ENCODE peak calls at places on chromosomes 1 and 21, in eight cellular contexts. One of them, this sample, is unnamed.
A peak's percentile ranks its signal among the peaks of the same experiment; 100 is the strongest.

GRCh38 chr21:25359724-25360123 is 247.6 kb downstream of the MRPL39 start:
- DNase-seq in kidney epithelial cell: no peak
- DNase-seq in breast epithelium: no peak
- DNase-seq in fibroblast of lung: no peak
- DNase-seq in tibial nerve: no peak
- DNase-seq in tibial artery: no peak
- DNase-seq in left lung: no peak
- DNase-seq in esophagus squamous epithelium: no peak
- DNase-seq in this sample: no peak

GRCh38 chr1:7561331-7561921 is 209.7 kb upstream of the VAMP3 start:
- DNase-seq in kidney epithelial cell: no peak
- DNase-seq in breast epithelium: no peak
- DNase-seq in fibroblast of lung: no peak
- DNase-seq in tibial nerve: no peak
- DNase-seq in tibial artery: no peak
- DNase-seq in left lung: no peak
- DNase-seq in esophagus squamous epithelium: no peak
- DNase-seq in this sample: no peak

GRCh38 chr21:32914424-32915070 is 111.2 kb upstream of the OLIG2 start:
- DNase-seq in kidney epithelial cell: no peak
- DNase-seq in breast epithelium: no peak
- DNase-seq in fibroblast of lung: no peak
- DNase-seq in tibial nerve: no peak
- DNase-seq in tibial artery: no peak
- DNase-seq in left lung: no peak
- DNase-seq in esophagus squamous epithelium: no peak
- DNase-seq in this sample: no peak

GRCh38 chr1:231040800-231041704 is 998 bp upstream of the FAM89A start:
- DNase-seq in kidney epithelial cell: no peak
- DNase-seq in breast epithelium: no peak
- DNase-seq in fibroblast of lung: no peak
- DNase-seq in tibial nerve: no peak
- DNase-seq in tibial artery: no peak
- DNase-seq in left lung: no peak
- DNase-seq in esophagus squamous epithelium: no peak
- DNase-seq in this sample: peak; percentile 5

GRCh38 chr1:154751690-154752089 is 118.4 kb downstream of the KCNN3 start:
- DNase-seq in kidney epithelial cell: no peak
- DNase-seq in breast epithelium: no peak
- DNase-seq in fibroblast of lung: peak; percentile 57
- DNase-seq in tibial nerve: no peak
- DNase-seq in tibial artery: no peak
- DNase-seq in left lung: no peak
- DNase-seq in esophagus squamous epithelium: no peak
- DNase-seq in this sample: no peak

GRCh38 chr21:29753216-29753615 is 186.6 kb downstream of the GRIK1 start:
- DNase-seq in kidney epithelial cell: no peak
- DNase-seq in breast epithelium: no peak
- DNase-seq in fibroblast of lung: no peak
- DNase-seq in tibial nerve: no peak
- DNase-seq in tibial artery: no peak
- DNase-seq in left lung: no peak
- DNase-seq in esophagus squamous epithelium: no peak
- DNase-seq in this sample: no peak

GRCh38 chr1:216758182-216758581 is 35.0 kb upstream of the ESRRG start:
- DNase-seq in kidney epithelial cell: no peak
- DNase-seq in breast epithelium: no peak
- DNase-seq in fibroblast of lung: no peak
- DNase-seq in tibial nerve: no peak
- DNase-seq in tibial artery: no peak
- DNase-seq in left lung: no peak
- DNase-seq in esophagus squamous epithelium: no peak
- DNase-seq in this sample: no peak

GRCh38 chr1:7783178-7783711 is 846 bp upstream of the PER3 start:
- DNase-seq in kidney epithelial cell: no peak
- DNase-seq in breast epithelium: peak; percentile 56
- DNase-seq in fibroblast of lung: peak; percentile 55
- DNase-seq in tibial nerve: peak; percentile 65
- DNase-seq in tibial artery: peak; percentile 78
- DNase-seq in left lung: peak; percentile 78
- DNase-seq in esophagus squamous epithelium: no peak
- DNase-seq in this sample: peak; percentile 66

GRCh38 chr1:192732787-192733186 is 76.1 kb upstream of the RGS2 start:
- DNase-seq in kidney epithelial cell: no peak
- DNase-seq in breast epithelium: no peak
- DNase-seq in fibroblast of lung: no peak
- DNase-seq in tibial nerve: no peak
- DNase-seq in tibial artery: no peak
- DNase-seq in left lung: no peak
- DNase-seq in esophagus squamous epithelium: no peak
- DNase-seq in this sample: peak; percentile 1

GRCh38 chr1:206856674-206857464 is 8.6 kb upstream of the IL20 start:
- DNase-seq in kidney epithelial cell: no peak
- DNase-seq in breast epithelium: no peak
- DNase-seq in fibroblast of lung: no peak
- DNase-seq in tibial nerve: no peak
- DNase-seq in tibial artery: no peak
- DNase-seq in left lung: no peak
- DNase-seq in esophagus squamous epithelium: no peak
- DNase-seq in this sample: peak; percentile 9

GRCh38 chr1:234775477-234776246 is 165.7 kb upstream of the IRF2BP2 start:
- DNase-seq in kidney epithelial cell: no peak
- DNase-seq in breast epithelium: peak; percentile 15
- DNase-seq in fibroblast of lung: peak; percentile 43
- DNase-seq in tibial nerve: no peak
- DNase-seq in tibial artery: no peak
- DNase-seq in left lung: peak; percentile 51
- DNase-seq in esophagus squamous epithelium: no peak
- DNase-seq in this sample: no peak

GRCh38 chr1:246161626-246162025 is 345.5 kb downstream of the SMYD3 start:
- DNase-seq in kidney epithelial cell: no peak
- DNase-seq in breast epithelium: no peak
- DNase-seq in fibroblast of lung: peak; percentile 77
- DNase-seq in tibial nerve: no peak
- DNase-seq in tibial artery: no peak
- DNase-seq in left lung: no peak
- DNase-seq in esophagus squamous epithelium: no peak
- DNase-seq in this sample: no peak

GRCh38 chr1:172134087-172134731 is 286.3 kb upstream of the C1orf105 start:
- DNase-seq in kidney epithelial cell: no peak
- DNase-seq in breast epithelium: no peak
- DNase-seq in fibroblast of lung: peak; percentile 62
- DNase-seq in tibial nerve: no peak
- DNase-seq in tibial artery: no peak
- DNase-seq in left lung: no peak
- DNase-seq in esophagus squamous epithelium: no peak
- DNase-seq in this sample: peak; percentile 49

GRCh38 chr21:39003982-39004775 is 179.1 kb downstream of the PSMG1 start:
- DNase-seq in kidney epithelial cell: no peak
- DNase-seq in breast epithelium: no peak
- DNase-seq in fibroblast of lung: peak; percentile 39
- DNase-seq in tibial nerve: no peak
- DNase-seq in tibial artery: no peak
- DNase-seq in left lung: peak; percentile 72
- DNase-seq in esophagus squamous epithelium: no peak
- DNase-seq in this sample: no peak

GRCh38 chr1:54112027-54112426 is 40.8 kb downstream of the CDCP2 start:
- DNase-seq in kidney epithelial cell: no peak
- DNase-seq in breast epithelium: no peak
- DNase-seq in fibroblast of lung: no peak
- DNase-seq in tibial nerve: no peak
- DNase-seq in tibial artery: no peak
- DNase-seq in left lung: no peak
- DNase-seq in esophagus squamous epithelium: no peak
- DNase-seq in this sample: no peak

GRCh38 chr21:46151989-46152938 is 3.1 kb downstream of the FTCD start:
- DNase-seq in kidney epithelial cell: no peak
- DNase-seq in breast epithelium: no peak
- DNase-seq in fibroblast of lung: no peak
- DNase-seq in tibial nerve: no peak
- DNase-seq in tibial artery: peak; percentile 14
- DNase-seq in left lung: no peak
- DNase-seq in esophagus squamous epithelium: no peak
- DNase-seq in this sample: peak; percentile 5

GRCh38 chr21:46151261-46151988 is 4.0 kb downstream of the FTCD start:
- DNase-seq in kidney epithelial cell: no peak
- DNase-seq in breast epithelium: no peak
- DNase-seq in fibroblast of lung: no peak
- DNase-seq in tibial nerve: peak; percentile 8
- DNase-seq in tibial artery: peak; percentile 17
- DNase-seq in left lung: peak; percentile 28
- DNase-seq in esophagus squamous epithelium: no peak
- DNase-seq in this sample: peak; percentile 6

GRCh38 chr21:46153259-46154154 is 1.9 kb downstream of the FTCD start:
- DNase-seq in kidney epithelial cell: no peak
- DNase-seq in breast epithelium: no peak
- DNase-seq in fibroblast of lung: no peak
- DNase-seq in tibial nerve: peak; percentile 14
- DNase-seq in tibial artery: peak; percentile 20
- DNase-seq in left lung: peak; percentile 47
- DNase-seq in esophagus squamous epithelium: no peak
- DNase-seq in this sample: no peak

GRCh38 chr21:46154155-46154954 is 1.0 kb downstream of the FTCD start:
- DNase-seq in kidney epithelial cell: no peak
- DNase-seq in breast epithelium: no peak
- DNase-seq in fibroblast of lung: no peak
- DNase-seq in tibial nerve: peak; percentile 7
- DNase-seq in tibial artery: peak; percentile 17
- DNase-seq in left lung: peak; percentile 30
- DNase-seq in esophagus squamous epithelium: no peak
- DNase-seq in this sample: no peak

GRCh38 chr21:46152939-46153258 is 2.5 kb downstream of the FTCD start:
- DNase-seq in kidney epithelial cell: no peak
- DNase-seq in breast epithelium: no peak
- DNase-seq in fibroblast of lung: no peak
- DNase-seq in tibial nerve: no peak
- DNase-seq in tibial artery: peak; percentile 4
- DNase-seq in left lung: peak; percentile 30
- DNase-seq in esophagus squamous epithelium: no peak
- DNase-seq in this sample: no peak
- H3K4me3 ChIP-seq in kidney epithelial cell: no peak overlapping the region
- H3K4me3 ChIP-seq in breast epithelium: no peak overlapping the region
- H3K4me3 ChIP-seq in fibroblast of lung: no peak overlapping the region
- H3K4me3 ChIP-seq in tibial nerve: no peak overlapping the region
- H3K4me3 ChIP-seq in tibial artery: no peak overlapping the region
- H3K4me3 ChIP-seq in left lung: no peak overlapping the region
- H3K4me3 ChIP-seq in esophagus squamous epithelium: peak overlapping the region; percentile 49
- H3K4me3 ChIP-seq in this sample: no peak overlapping the region

GRCh38 chr1:37723072-37723389 is 30.7 kb downstream of the CDCA8 start:
- DNase-seq in kidney epithelial cell: no peak
- DNase-seq in breast epithelium: no peak
- DNase-seq in fibroblast of lung: no peak
- DNase-seq in tibial nerve: no peak
- DNase-seq in tibial artery: no peak
- DNase-seq in left lung: no peak
- DNase-seq in esophagus squamous epithelium: no peak
- DNase-seq in this sample: no peak
- H3K27me3 ChIP-seq in kidney epithelial cell: peaks cover 14% of the 10 kb centered on the region
- H3K27me3 ChIP-seq in breast epithelium: no peaks in the 10 kb centered on the region
- H3K27me3 ChIP-seq in fibroblast of lung: peaks cover 5% of the 10 kb centered on the region
- H3K27me3 ChIP-seq in tibial nerve: peaks cover 12% of the 10 kb centered on the region
- H3K27me3 ChIP-seq in tibial artery: peaks cover 60% of the 10 kb centered on the region
- H3K27me3 ChIP-seq in left lung: peaks cover 35% of the 10 kb centered on the region
- H3K27me3 ChIP-seq in esophagus squamous epithelium: no peaks in the 10 kb centered on the region
- H3K27me3 ChIP-seq in this sample: no peaks in the 10 kb centered on the region

GRCh38 chr1:95207223-95207935 is 26.6 kb upstream of the RWDD3 start:
- DNase-seq in kidney epithelial cell: no peak
- DNase-seq in breast epithelium: no peak
- DNase-seq in fibroblast of lung: no peak
- DNase-seq in tibial nerve: no peak
- DNase-seq in tibial artery: no peak
- DNase-seq in left lung: no peak
- DNase-seq in esophagus squamous epithelium: no peak
- DNase-seq in this sample: no peak

GRCh38 chr1:95203908-95204437 is 30.0 kb upstream of the RWDD3 start:
- DNase-seq in kidney epithelial cell: no peak
- DNase-seq in breast epithelium: no peak
- DNase-seq in fibroblast of lung: no peak
- DNase-seq in tibial nerve: no peak
- DNase-seq in tibial artery: no peak
- DNase-seq in left lung: no peak
- DNase-seq in esophagus squamous epithelium: no peak
- DNase-seq in this sample: no peak

GRCh38 chr1:95209291-95209690 is 24.7 kb upstream of the RWDD3 start:
- DNase-seq in kidney epithelial cell: no peak
- DNase-seq in breast epithelium: no peak
- DNase-seq in fibroblast of lung: no peak
- DNase-seq in tibial nerve: no peak
- DNase-seq in tibial artery: no peak
- DNase-seq in left lung: no peak
- DNase-seq in esophagus squamous epithelium: no peak
- DNase-seq in this sample: no peak

GRCh38 chr1:95208876-95209275 is 25.1 kb upstream of the RWDD3 start:
- DNase-seq in kidney epithelial cell: no peak
- DNase-seq in breast epithelium: no peak
- DNase-seq in fibroblast of lung: no peak
- DNase-seq in tibial nerve: no peak
- DNase-seq in tibial artery: no peak
- DNase-seq in left lung: no peak
- DNase-seq in esophagus squamous epithelium: no peak
- DNase-seq in this sample: no peak

DNA sequence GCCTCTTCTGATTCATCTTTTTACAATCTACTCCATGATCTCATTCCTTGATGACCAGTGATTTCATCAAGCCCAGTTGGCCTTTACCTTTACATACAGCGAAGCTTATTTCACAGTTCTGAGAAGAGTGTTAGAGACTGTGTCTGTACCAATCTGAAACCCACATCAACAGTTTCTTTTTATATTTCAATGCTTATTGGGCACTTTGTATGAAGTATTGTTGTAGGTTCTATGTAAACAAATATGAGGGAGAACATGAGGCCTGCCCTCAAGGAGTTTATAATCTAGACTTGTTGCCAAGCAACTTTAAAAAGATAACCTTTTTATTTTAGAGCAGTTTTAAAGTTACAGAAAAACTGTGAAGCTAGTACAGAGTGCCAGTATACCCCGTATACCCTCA is 27.5 kb upstream of the RWDD3 start:
- DNase-seq in kidney epithelial cell: no peak
- DNase-seq in breast epithelium: no peak
- DNase-seq in fibroblast of lung: no peak
- DNase-seq in tibial nerve: no peak
- DNase-seq in tibial artery: no peak
- DNase-seq in left lung: no peak
- DNase-seq in esophagus squamous epithelium: no peak
- DNase-seq in this sample: no peak
- H3K4me3 ChIP-seq in kidney epithelial cell: no peak overlapping the region
- H3K4me3 ChIP-seq in breast epithelium: no peak overlapping the region
- H3K4me3 ChIP-seq in fibroblast of lung: no peak overlapping the region
- H3K4me3 ChIP-seq in tibial nerve: no peak overlapping the region
- H3K4me3 ChIP-seq in tibial artery: no peak overlapping the region
- H3K4me3 ChIP-seq in left lung: no peak overlapping the region
- H3K4me3 ChIP-seq in esophagus squamous epithelium: no peak overlapping the region
- H3K4me3 ChIP-seq in this sample: no peak overlapping the region

DNA sequence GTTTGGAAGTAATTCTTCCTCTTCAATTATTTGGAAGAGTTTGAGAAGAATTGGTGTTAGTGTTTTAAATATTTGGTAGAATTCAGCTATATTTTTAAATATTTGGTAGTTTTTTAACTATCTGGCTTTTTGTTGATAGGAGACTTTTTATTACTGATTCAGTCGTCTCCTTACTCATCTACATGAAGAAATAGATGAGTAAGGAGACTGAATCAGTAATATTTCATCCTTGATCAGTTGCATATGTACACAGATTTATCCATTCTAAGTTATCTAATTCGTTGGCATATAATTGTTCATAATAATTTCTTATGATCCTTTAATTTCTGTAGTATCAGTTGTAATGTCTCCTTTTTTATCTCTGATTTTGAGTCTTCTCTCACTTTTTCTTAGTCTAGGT is 224.1 kb downstream of the GPR52 start:
- DNase-seq in kidney epithelial cell: no peak
- DNase-seq in breast epithelium: no peak
- DNase-seq in fibroblast of lung: no peak
- DNase-seq in tibial nerve: no peak
- DNase-seq in tibial artery: no peak
- DNase-seq in left lung: no peak
- DNase-seq in esophagus squamous epithelium: no peak
- DNase-seq in this sample: no peak
- H3K27me3 ChIP-seq in kidney epithelial cell: no peaks in the 10 kb centered on the region
- H3K27me3 ChIP-seq in breast epithelium: no peaks in the 10 kb centered on the region
- H3K27me3 ChIP-seq in fibroblast of lung: no peaks in the 10 kb centered on the region
- H3K27me3 ChIP-seq in tibial nerve: no peaks in the 10 kb centered on the region
- H3K27me3 ChIP-seq in tibial artery: no peaks in the 10 kb centered on the region
- H3K27me3 ChIP-seq in left lung: no peaks in the 10 kb centered on the region
- H3K27me3 ChIP-seq in esophagus squamous epithelium: no peaks in the 10 kb centered on the region
- H3K27me3 ChIP-seq in this sample: no peaks in the 10 kb centered on the region

This sample was measured in GM06990.